ENCODE peak calls at places on chromosome 4, in seven cellular contexts. One of them, this sample, is unnamed.

GRCh38 chr4:109294006-109294405 is 8.5 kb downstream of the COL25A1 start:
- DNase-seq in HepG2: peak
- DNase-seq in K562: peak
- DNase-seq in SK-N-SH: peak
- DNase-seq in H1: no peak
- DNase-seq in GM12892: no peak
- DNase-seq in GM12878: no peak
- DNase-seq in this sample: no peak

GRCh38 chr4:145501051-145501660 is 19.5 kb downstream of the SMAD1 start:
- DNase-seq in HepG2: no peak
- DNase-seq in K562: no peak
- DNase-seq in GM12878: no peak
- DNase-seq in GM12892: no peak
- DNase-seq in SK-N-SH: no peak
- DNase-seq in H1: no peak
- DNase-seq in this sample: no peak

GRCh38 chr4:164779080-164779479 is 25.1 kb downstream of the SMIM31 start:
- DNase-seq in H1: no peak
- DNase-seq in HepG2: no peak
- DNase-seq in GM12878: no peak
- DNase-seq in SK-N-SH: no peak
- DNase-seq in K562: no peak
- DNase-seq in GM12892: no peak
- DNase-seq in this sample: no peak

GRCh38 chr4:103359900-103360299 is 161.8 kb upstream of the CENPE start:
- DNase-seq in GM12878: no peak
- DNase-seq in HepG2: no peak
- DNase-seq in K562: no peak
- DNase-seq in H1: no peak
- DNase-seq in GM12892: no peak
- DNase-seq in SK-N-SH: no peak
- DNase-seq in this sample: no peak

GRCh38 chr4:48133668-48134444 is at the start of gene TXK:
- DNase-seq in GM12892: no peak
- DNase-seq in GM12878: no peak
- DNase-seq in SK-N-SH: no peak
- DNase-seq in K562: no peak
- DNase-seq in H1: no peak
- DNase-seq in HepG2: no peak
- DNase-seq in this sample: no peak

GRCh38 chr4:56128231-56128630 is 179.5 kb downstream of the CEP135 start:
- DNase-seq in K562: no peak
- DNase-seq in H1: no peak
- DNase-seq in GM12878: no peak
- DNase-seq in HepG2: no peak
- DNase-seq in GM12892: no peak
- DNase-seq in SK-N-SH: no peak
- DNase-seq in this sample: no peak

GRCh38 chr4:125313989-125314602 is 659 bp upstream of the FAT4 start:
- DNase-seq in SK-N-SH: no peak
- DNase-seq in GM12892: no peak
- DNase-seq in H1: no peak
- DNase-seq in HepG2: peak
- DNase-seq in K562: no peak
- DNase-seq in GM12878: no peak
- DNase-seq in this sample: no peak

GRCh38 chr4:72094054-72094780 is 62.4 kb downstream of the NPFFR2 start:
- DNase-seq in H1: no peak
- DNase-seq in K562: no peak
- DNase-seq in GM12878: no peak
- DNase-seq in HepG2: no peak
- DNase-seq in GM12892: no peak
- DNase-seq in SK-N-SH: no peak
- DNase-seq in this sample: no peak

GRCh38 chr4:182724414-182724813 is 192.8 kb downstream of the DCTD start:
- DNase-seq in GM12892: no peak
- DNase-seq in SK-N-SH: peak
- DNase-seq in H1: no peak
- DNase-seq in K562: no peak
- DNase-seq in HepG2: no peak
- DNase-seq in GM12878: no peak
- DNase-seq in this sample: no peak

GRCh38 chr4:42720514-42720913 is 63.6 kb upstream of the ATP8A1 start:
- DNase-seq in GM12878: no peak
- DNase-seq in HepG2: no peak
- DNase-seq in GM12892: no peak
- DNase-seq in H1: no peak
- DNase-seq in K562: no peak
- DNase-seq in SK-N-SH: no peak
- DNase-seq in this sample: no peak

GRCh38 chr4:7377223-7377865 is 57.4 kb downstream of the PSAPL1 start:
- DNase-seq in HepG2: no peak
- DNase-seq in GM12878: no peak
- DNase-seq in SK-N-SH: peak
- DNase-seq in H1: no peak
- DNase-seq in K562: no peak
- DNase-seq in GM12892: no peak
- DNase-seq in this sample: no peak

GRCh38 chr4:76377922-76378321 is 43.0 kb downstream of the CCDC158 start:
- DNase-seq in HepG2: peak
- DNase-seq in SK-N-SH: peak
- DNase-seq in H1: no peak
- DNase-seq in GM12878: no peak
- DNase-seq in GM12892: no peak
- DNase-seq in K562: peak
- DNase-seq in this sample: no peak

GRCh38 chr4:13539047-13539720 is 5.1 kb downstream of the NKX3-2 start:
- DNase-seq in SK-N-SH: peak
- DNase-seq in K562: no peak
- DNase-seq in GM12878: no peak
- DNase-seq in H1: no peak
- DNase-seq in HepG2: no peak
- DNase-seq in GM12892: no peak
- DNase-seq in this sample: no peak

GRCh38 chr4:181711387-181711786 is 531.8 kb upstream of the TENM3 start:
- DNase-seq in GM12878: no peak
- DNase-seq in K562: no peak
- DNase-seq in H1: no peak
- DNase-seq in SK-N-SH: no peak
- DNase-seq in HepG2: no peak
- DNase-seq in GM12892: no peak
- DNase-seq in this sample: no peak

GRCh38 chr4:56276547-56276946 is 110.7 kb downstream of the AASDH start:
- DNase-seq in K562: no peak
- DNase-seq in H1: no peak
- DNase-seq in GM12892: no peak
- DNase-seq in SK-N-SH: no peak
- DNase-seq in GM12878: no peak
- DNase-seq in HepG2: no peak
- DNase-seq in this sample: no peak

GRCh38 chr4:63296773-63297172 is 1112.5 kb downstream of the TECRL start:
- DNase-seq in K562: no peak
- DNase-seq in GM12892: no peak
- DNase-seq in HepG2: peak
- DNase-seq in H1: no peak
- DNase-seq in GM12878: no peak
- DNase-seq in SK-N-SH: no peak
- DNase-seq in this sample: no peak

GRCh38 chr4:38071801-38072567 is 111.8 kb downstream of the PTTG2 start:
- DNase-seq in H1: no peak
- DNase-seq in GM12878: no peak
- DNase-seq in SK-N-SH: no peak
- DNase-seq in K562: no peak
- DNase-seq in GM12892: no peak
- DNase-seq in HepG2: peak
- DNase-seq in this sample: no peak

GRCh38 chr4:133741766-133742165 is 459.8 kb downstream of the PABPC4L start:
- DNase-seq in GM12892: no peak
- DNase-seq in H1: no peak
- DNase-seq in K562: no peak
- DNase-seq in SK-N-SH: no peak
- DNase-seq in HepG2: no peak
- DNase-seq in GM12878: no peak
- DNase-seq in this sample: no peak

GRCh38 chr4:167100120-167100519 is 134.2 kb downstream of the SPOCK3 start:
- DNase-seq in HepG2: peak
- DNase-seq in SK-N-SH: no peak
- DNase-seq in GM12892: no peak
- DNase-seq in H1: no peak
- DNase-seq in K562: no peak
- DNase-seq in GM12878: peak
- DNase-seq in this sample: no peak

GRCh38 chr4:112927544-112927943 is 121.9 kb upstream of the ANK2 start:
- DNase-seq in GM12892: no peak
- DNase-seq in H1: no peak
- DNase-seq in SK-N-SH: no peak
- DNase-seq in GM12878: no peak
- DNase-seq in K562: no peak
- DNase-seq in HepG2: no peak
- DNase-seq in this sample: no peak

GRCh38 chr4:136371231-136371630 is 1161.1 kb downstream of the PCDH18 start:
- DNase-seq in H1: no peak
- DNase-seq in GM12878: no peak
- DNase-seq in K562: no peak
- DNase-seq in SK-N-SH: no peak
- DNase-seq in HepG2: no peak
- DNase-seq in GM12892: no peak
- DNase-seq in this sample: no peak

GRCh38 chr4:119939066-119939995 is 127.3 kb downstream of the MAD2L1 start:
- DNase-seq in SK-N-SH: no peak
- DNase-seq in GM12878: no peak
- DNase-seq in HepG2: no peak
- DNase-seq in K562: no peak
- DNase-seq in H1: no peak
- DNase-seq in GM12892: no peak
- DNase-seq in this sample: no peak

GRCh38 chr4:6693274-6694176 is at the start of gene S100P:
- DNase-seq in GM12892: no peak
- DNase-seq in HepG2: peak
- DNase-seq in SK-N-SH: no peak
- DNase-seq in H1: no peak
- DNase-seq in GM12878: no peak
- DNase-seq in K562: no peak
- DNase-seq in this sample: no peak

GRCh38 chr4:153509724-153510123 is 43.6 kb downstream of the TMEM131L start:
- DNase-seq in GM12892: no peak
- DNase-seq in K562: no peak
- DNase-seq in HepG2: peak
- DNase-seq in GM12878: no peak
- DNase-seq in SK-N-SH: no peak
- DNase-seq in H1: no peak
- DNase-seq in this sample: no peak

GRCh38 chr4:55458164-55458563 is 62.4 kb downstream of the TMEM165 start:
- DNase-seq in GM12892: no peak
- DNase-seq in GM12878: no peak
- DNase-seq in K562: no peak
- DNase-seq in SK-N-SH: no peak
- DNase-seq in H1: no peak
- DNase-seq in HepG2: no peak
- DNase-seq in this sample: no peak

GRCh38 chr4:102172341-102172740 is 172.9 kb downstream of the SLC39A8 start:
- DNase-seq in H1: no peak
- DNase-seq in K562: no peak
- DNase-seq in HepG2: no peak
- DNase-seq in GM12878: no peak
- DNase-seq in SK-N-SH: no peak
- DNase-seq in GM12892: no peak
- DNase-seq in this sample: no peak

GRCh38 chr4:144709793-144710525 is 64.0 kb downstream of the HHIP start:
- DNase-seq in GM12892: no peak
- DNase-seq in GM12878: no peak
- DNase-seq in K562: no peak
- DNase-seq in SK-N-SH: no peak
- DNase-seq in HepG2: no peak
- DNase-seq in H1: no peak
- DNase-seq in this sample: no peak

GRCh38 chr4:152886201-152886600 is 49.9 kb upstream of the FHDC1 start:
- DNase-seq in H1: no peak
- DNase-seq in K562: no peak
- DNase-seq in SK-N-SH: no peak
- DNase-seq in GM12878: no peak
- DNase-seq in GM12892: no peak
- DNase-seq in HepG2: no peak
- DNase-seq in this sample: no peak

GRCh38 chr4:137609693-137610450 is 77.6 kb upstream of the PCDH18 start:
- DNase-seq in K562: no peak
- DNase-seq in GM12892: no peak
- DNase-seq in HepG2: no peak
- DNase-seq in GM12878: no peak
- DNase-seq in SK-N-SH: no peak
- DNase-seq in H1: no peak
- DNase-seq in this sample: no peak

GRCh38 chr4:188021548-188022249 is 26.1 kb downstream of the ZFP42 start:
- DNase-seq in K562: no peak
- DNase-seq in H1: no peak
- DNase-seq in SK-N-SH: no peak
- DNase-seq in HepG2: no peak
- DNase-seq in GM12878: no peak
- DNase-seq in GM12892: no peak
- DNase-seq in this sample: no peak

GRCh38 chr4:10104211-10104990 is 12.2 kb downstream of the WDR1 start:
- DNase-seq in K562: no peak
- DNase-seq in GM12878: no peak
- DNase-seq in GM12892: no peak
- DNase-seq in HepG2: no peak
- DNase-seq in H1: no peak
- DNase-seq in SK-N-SH: no peak
- DNase-seq in this sample: no peak
- TF ChIP-seq POLR2AphosphoS5 in K562: no peak
- TF ChIP-seq POLR2AphosphoS5 in GM12878: peak
- TF ChIP-seq POLR2AphosphoS5 in GM12892: peak
- TF ChIP-seq POLR2AphosphoS5 in HepG2: no peak
- TF ChIP-seq POLR2AphosphoS5 in H1: no peak
- TF ChIP-seq POLR2AphosphoS5 in SK-N-SH: no peak
- TF ChIP-seq POLR2AphosphoS5 in this sample: no peak

GRCh38 chr4:15343000-15343399 is 84.8 kb upstream of the C1QTNF7 start:
- DNase-seq in H1: no peak
- DNase-seq in HepG2: no peak
- DNase-seq in GM12892: no peak
- DNase-seq in K562: no peak
- DNase-seq in SK-N-SH: no peak
- DNase-seq in GM12878: no peak
- DNase-seq in this sample: no peak
- TF ChIP-seq TAF1 in H1: no peak
- TF ChIP-seq TAF1 in HepG2: no peak
- TF ChIP-seq TAF1 in GM12892: no peak
- TF ChIP-seq TAF1 in K562: no peak
- TF ChIP-seq TAF1 in SK-N-SH: no peak
- TF ChIP-seq TAF1 in GM12878: no peak
- TF ChIP-seq TAF1 in this sample: no peak

GRCh38 chr4:25481648-25482047 is 104.6 kb downstream of the ANAPC4 start:
- DNase-seq in HepG2: no peak
- DNase-seq in K562: no peak
- DNase-seq in GM12892: no peak
- DNase-seq in GM12878: no peak
- DNase-seq in H1: no peak
- DNase-seq in SK-N-SH: no peak
- DNase-seq in this sample: no peak
- TF ChIP-seq POLR2AphosphoS5 in HepG2: no peak
- TF ChIP-seq POLR2AphosphoS5 in K562: no peak
- TF ChIP-seq POLR2AphosphoS5 in GM12892: no peak
- TF ChIP-seq POLR2AphosphoS5 in GM12878: no peak
- TF ChIP-seq POLR2AphosphoS5 in H1: no peak
- TF ChIP-seq POLR2AphosphoS5 in SK-N-SH: no peak
- TF ChIP-seq POLR2AphosphoS5 in this sample: no peak

GRCh38 chr4:1968667-1969295 is 40.0 kb downstream of the NELFA start:
- DNase-seq in SK-N-SH: no peak
- DNase-seq in GM12892: no peak
- DNase-seq in HepG2: no peak
- DNase-seq in H1: no peak
- DNase-seq in K562: no peak
- DNase-seq in GM12878: no peak
- DNase-seq in this sample: no peak
- TF ChIP-seq TAF1 in SK-N-SH: no peak
- TF ChIP-seq TAF1 in GM12892: no peak
- TF ChIP-seq TAF1 in HepG2: no peak
- TF ChIP-seq TAF1 in H1: no peak
- TF ChIP-seq TAF1 in K562: no peak
- TF ChIP-seq TAF1 in GM12878: no peak
- TF ChIP-seq TAF1 in this sample: no peak